ENCODE peak calls at places on chromosomes 3 and 15, in four cellular contexts. K, R, U and N are unnamed samples.
A peak's percentile ranks its signal among the peaks of the same experiment; 100 is the strongest.

GRCh38 chr3:15241341-15241740 is 35.3 kb downstream of the CAPN7 start:
- DNase-seq in K (no peak), R (no peak), U (no peak), N (no peak)

GRCh38 chr3:61637088-61638051 is 76.0 kb downstream of the PTPRG start:
- DNase-seq in K (no peak), R (no peak), U (no peak), N (no peak)

GRCh38 chr15:70933411-70933810 is 40.8 kb downstream of the LRRC49 start:
- DNase-seq in K (no peak), R (no peak), U (no peak), N (no peak)

GRCh38 chr3:76024640-76025039 is 239.3 kb upstream of the ZNF717 start:
- DNase-seq in K (no peak), R (peak; percentile 20), U (no peak), N (no peak)

GRCh38 chr15:24985224-24985623 is 30.4 kb downstream of the SNRPN start:
- DNase-seq in K (no peak), R (no peak), U (no peak), N (no peak)

GRCh38 chr15:38562278-38562677 is 2.3 kb downstream of the RASGRP1 start:
- DNase-seq in K (no peak), R (no peak), U (no peak), N (no peak)

GRCh38 chr3:154122912-154123559 is 1.8 kb downstream of the ARHGEF26 start:
- DNase-seq in K (no peak), R (no peak), U (no peak), N (no peak)

GRCh38 chr15:66065325-66065724 is 188.2 kb downstream of the MEGF11 start:
- DNase-seq in K (no peak), R (no peak), U (no peak), N (no peak)

GRCh38 chr3:125054436-125055164 is 1.2 kb downstream of the HEG1 start:
- DNase-seq in K (peak; percentile 59), R (no peak), U (no peak), N (no peak)

GRCh38 chr3:126528800-126529541 is 5.0 kb downstream of the CHST13 start:
- DNase-seq in K (no peak), R (no peak), U (no peak), N (no peak)

GRCh38 chr3:109392293-109392692 is 54.9 kb upstream of the DPPA4 start:
- DNase-seq in K (no peak), R (no peak), U (no peak), N (no peak)

GRCh38 chr3:122890077-122890484 is 95.2 kb downstream of the SLC49A4 start:
- DNase-seq in K (no peak), R (no peak), U (no peak), N (peak; percentile 70)

GRCh38 chr15:79403501-79403900 is 28.6 kb upstream of the MINAR1 start:
- DNase-seq in K (no peak), R (no peak), U (no peak), N (no peak)

GRCh38 chr15:75696303-75696657 is 16.4 kb downstream of the CSPG4 start:
- DNase-seq in K (peak; percentile 28), R (no peak), U (no peak), N (no peak)

GRCh38 chr15:40388941-40389823 is 6.7 kb downstream of the KNSTRN start:
- DNase-seq in K (no peak), R (no peak), U (no peak), N (no peak)

GRCh38 chr3:141746962-141747361 is 8.9 kb downstream of the RNF7 start:
- DNase-seq in K (no peak), R (no peak), U (no peak), N (no peak)

GRCh38 chr3:119769394-119770149 is 12.3 kb upstream of the NR1I2 start:
- DNase-seq in K (no peak), R (no peak), U (no peak), N (no peak)